ENCODE peak calls at places on chromosomes 2 and 18, in five cellular contexts. E is ACHN; S is activated CD4-positive, alpha-beta T cell treated with anti-CD3 and anti-CD28 coated beads, Interleukin-2, amount 50 U/mL, for 4 hours; B is CD4-positive, alpha-beta T cell; I is fibroblast of mammary gland. R is an unnamed sample.

GRCh38 chr2:50126845-50127244 is 905.1 kb downstream of the NRXN1 start:
- DNase-seq in E (no peak), S (no peak), B (no peak), I (no peak), R (no peak)

GRCh38 chr2:191675807-191676667 is 1.9 kb upstream of the NABP1 start:
- DNase-seq in E (no peak), S (peak; percentile 52), B (peak; percentile 64), I (peak; percentile 41), R (no peak)

GRCh38 chr18:13289501-13290205 is 71.1 kb downstream of the LDLRAD4 start:
- DNase-seq in E (no peak), S (no peak), B (no peak), I (peak; percentile 11), R (no peak)

GRCh38 chr2:67650292-67651133 is 253.4 kb downstream of the ETAA1 start:
- DNase-seq in E (peak; percentile 89), S (no peak), B (no peak), I (peak; percentile 94), R (peak; percentile 61)

GRCh38 chr2:147100406-147101035 is 744.3 kb upstream of the ACVR2A start:
- DNase-seq in E (no peak), S (no peak), B (no peak), I (peak; percentile 68), R (no peak)

GRCh38 chr2:218261424-218262273 is 834 bp downstream of the GPBAR1 start:
- DNase-seq in E (no peak), S (no peak), B (no peak), I (no peak), R (no peak)

GRCh38 chr2:38945372-38945771 is 55.7 kb downstream of the ARHGEF33 start:
- DNase-seq in E (no peak), S (no peak), B (no peak), I (no peak), R (no peak)

GRCh38 chr2:17940105-17940630 is 61.7 kb downstream of the KCNS3 start:
- DNase-seq in E (no peak), S (no peak), B (no peak), I (no peak), R (no peak)